ENCODE peak calls at places on chromosomes 13 and 19, in six cellular contexts. One of them, this sample, is unnamed.

GRCh38 chr13:40635315-40635995 is 31.0 kb downstream of the FOXO1 start:
- DNase-seq in ACHN: no peak
- DNase-seq in T-helper 9 cell: no peak
- DNase-seq in activated T-cell treated with anti-CD3 and anti-CD28 coated beads for 48 hours: no peak
- DNase-seq in effector memory CD4-positive, alpha-beta T cell: no peak
- DNase-seq in HFFc6: no peak
- DNase-seq in this sample: no peak

GRCh38 chr19:45885556-45886426 is at the start of gene IRF2BP1:
- DNase-seq in ACHN: peak
- DNase-seq in T-helper 9 cell: peak
- DNase-seq in activated T-cell treated with anti-CD3 and anti-CD28 coated beads for 48 hours: peak
- DNase-seq in effector memory CD4-positive, alpha-beta T cell: peak
- DNase-seq in HFFc6: peak
- DNase-seq in this sample: peak

GRCh38 chr13:30422056-30422914 is at the start of gene UBE2L5:
- DNase-seq in ACHN: peak
- DNase-seq in T-helper 9 cell: peak
- DNase-seq in activated T-cell treated with anti-CD3 and anti-CD28 coated beads for 48 hours: peak
- DNase-seq in effector memory CD4-positive, alpha-beta T cell: peak
- DNase-seq in HFFc6: peak
- DNase-seq in this sample: peak

GRCh38 chr19:47274891-47275865 is 493 bp downstream of the INAFM1 start:
- DNase-seq in ACHN: no peak
- DNase-seq in T-helper 9 cell: no peak
- DNase-seq in activated T-cell treated with anti-CD3 and anti-CD28 coated beads for 48 hours: no peak
- DNase-seq in effector memory CD4-positive, alpha-beta T cell: no peak
- DNase-seq in HFFc6: no peak
- DNase-seq in this sample: peak

GRCh38 chr13:60162096-60162495 is 1.6 kb downstream of the DIAPH3 start:
- DNase-seq in ACHN: peak
- DNase-seq in T-helper 9 cell: no peak
- DNase-seq in activated T-cell treated with anti-CD3 and anti-CD28 coated beads for 48 hours: no peak
- DNase-seq in effector memory CD4-positive, alpha-beta T cell: no peak
- DNase-seq in HFFc6: no peak
- DNase-seq in this sample: no peak

GRCh38 chr19:50626011-50626410 is 13.7 kb downstream of the SYT3 start:
- DNase-seq in ACHN: no peak
- DNase-seq in T-helper 9 cell: no peak
- DNase-seq in activated T-cell treated with anti-CD3 and anti-CD28 coated beads for 48 hours: no peak
- DNase-seq in effector memory CD4-positive, alpha-beta T cell: no peak
- DNase-seq in HFFc6: no peak
- DNase-seq in this sample: no peak

GRCh38 chr13:39347926-39348901 is 254.8 kb downstream of the LHFPL6 start:
- DNase-seq in ACHN: no peak
- DNase-seq in T-helper 9 cell: no peak
- DNase-seq in activated T-cell treated with anti-CD3 and anti-CD28 coated beads for 48 hours: no peak
- DNase-seq in effector memory CD4-positive, alpha-beta T cell: no peak
- DNase-seq in HFFc6: no peak
- DNase-seq in this sample: no peak

GRCh38 chr19:15740785-15741184 is 3.0 kb downstream of the OR10H3 start:
- DNase-seq in ACHN: no peak
- DNase-seq in T-helper 9 cell: no peak
- DNase-seq in activated T-cell treated with anti-CD3 and anti-CD28 coated beads for 48 hours: no peak
- DNase-seq in effector memory CD4-positive, alpha-beta T cell: no peak
- DNase-seq in HFFc6: no peak
- DNase-seq in this sample: no peak

GRCh38 chr13:99275093-99275469 is 16.9 kb upstream of the GPR18 start:
- DNase-seq in ACHN: peak
- DNase-seq in T-helper 9 cell: no peak
- DNase-seq in activated T-cell treated with anti-CD3 and anti-CD28 coated beads for 48 hours: no peak
- DNase-seq in effector memory CD4-positive, alpha-beta T cell: peak
- DNase-seq in HFFc6: peak
- DNase-seq in this sample: no peak

GRCh38 chr19:42176649-42176989 is 40.9 kb downstream of the DEDD2 start:
- DNase-seq in ACHN: no peak
- DNase-seq in T-helper 9 cell: no peak
- DNase-seq in activated T-cell treated with anti-CD3 and anti-CD28 coated beads for 48 hours: no peak
- DNase-seq in effector memory CD4-positive, alpha-beta T cell: no peak
- DNase-seq in HFFc6: no peak
- DNase-seq in this sample: no peak

GRCh38 chr19:42423462-42424344 is 3.5 kb downstream of the LIPE start:
- DNase-seq in ACHN: peak
- DNase-seq in T-helper 9 cell: peak
- DNase-seq in activated T-cell treated with anti-CD3 and anti-CD28 coated beads for 48 hours: peak
- DNase-seq in effector memory CD4-positive, alpha-beta T cell: peak
- DNase-seq in HFFc6: peak
- DNase-seq in this sample: peak

GRCh38 chr19:50480281-50481111 is 3.8 kb upstream of the GARIN5A start:
- DNase-seq in ACHN: no peak
- DNase-seq in T-helper 9 cell: no peak
- DNase-seq in activated T-cell treated with anti-CD3 and anti-CD28 coated beads for 48 hours: no peak
- DNase-seq in effector memory CD4-positive, alpha-beta T cell: no peak
- DNase-seq in HFFc6: no peak
- DNase-seq in this sample: no peak

GRCh38 chr19:46727036-46727501 is 10.2 kb upstream of the PRKD2 start:
- DNase-seq in ACHN: no peak
- DNase-seq in T-helper 9 cell: no peak
- DNase-seq in activated T-cell treated with anti-CD3 and anti-CD28 coated beads for 48 hours: no peak
- DNase-seq in effector memory CD4-positive, alpha-beta T cell: no peak
- DNase-seq in HFFc6: no peak
- DNase-seq in this sample: no peak

GRCh38 chr19:47762151-47762550 is 16.4 kb upstream of the SELENOW start:
- DNase-seq in ACHN: no peak
- DNase-seq in T-helper 9 cell: no peak
- DNase-seq in activated T-cell treated with anti-CD3 and anti-CD28 coated beads for 48 hours: no peak
- DNase-seq in effector memory CD4-positive, alpha-beta T cell: no peak
- DNase-seq in HFFc6: no peak
- DNase-seq in this sample: no peak

GRCh38 chr13:48505597-48506091 is 27.2 kb downstream of the RCBTB2 start:
- DNase-seq in ACHN: no peak
- DNase-seq in T-helper 9 cell: peak
- DNase-seq in activated T-cell treated with anti-CD3 and anti-CD28 coated beads for 48 hours: peak
- DNase-seq in effector memory CD4-positive, alpha-beta T cell: no peak
- DNase-seq in HFFc6: peak
- DNase-seq in this sample: no peak

GRCh38 chr19:38733493-38734175 is 10.6 kb downstream of the CAPN12 start:
- DNase-seq in ACHN: no peak
- DNase-seq in T-helper 9 cell: no peak
- DNase-seq in activated T-cell treated with anti-CD3 and anti-CD28 coated beads for 48 hours: no peak
- DNase-seq in effector memory CD4-positive, alpha-beta T cell: no peak
- DNase-seq in HFFc6: no peak
- DNase-seq in this sample: no peak

GRCh38 chr13:105346141-105346766 is 1189.2 kb downstream of the EFNB2 start:
- DNase-seq in ACHN: peak
- DNase-seq in T-helper 9 cell: no peak
- DNase-seq in activated T-cell treated with anti-CD3 and anti-CD28 coated beads for 48 hours: no peak
- DNase-seq in effector memory CD4-positive, alpha-beta T cell: no peak
- DNase-seq in HFFc6: peak
- DNase-seq in this sample: no peak

GRCh38 chr19:54918499-54918898 is 12.6 kb downstream of the NCR1 start:
- DNase-seq in ACHN: no peak
- DNase-seq in T-helper 9 cell: no peak
- DNase-seq in activated T-cell treated with anti-CD3 and anti-CD28 coated beads for 48 hours: no peak
- DNase-seq in effector memory CD4-positive, alpha-beta T cell: no peak
- DNase-seq in HFFc6: no peak
- DNase-seq in this sample: no peak

GRCh38 chr19:38233740-38234251 is 9.8 kb upstream of the DPF1 start:
- DNase-seq in ACHN: peak
- DNase-seq in T-helper 9 cell: peak
- DNase-seq in activated T-cell treated with anti-CD3 and anti-CD28 coated beads for 48 hours: peak
- DNase-seq in effector memory CD4-positive, alpha-beta T cell: peak
- DNase-seq in HFFc6: peak
- DNase-seq in this sample: peak

GRCh38 chr19:45786533-45786894 is 4.2 kb upstream of the DMPK start:
- DNase-seq in ACHN: no peak
- DNase-seq in T-helper 9 cell: no peak
- DNase-seq in activated T-cell treated with anti-CD3 and anti-CD28 coated beads for 48 hours: no peak
- DNase-seq in effector memory CD4-positive, alpha-beta T cell: no peak
- DNase-seq in HFFc6: no peak
- DNase-seq in this sample: no peak

GRCh38 chr13:67184247-67184646 is 45.9 kb downstream of the PCDH9 start:
- DNase-seq in ACHN: no peak
- DNase-seq in T-helper 9 cell: no peak
- DNase-seq in activated T-cell treated with anti-CD3 and anti-CD28 coated beads for 48 hours: no peak
- DNase-seq in effector memory CD4-positive, alpha-beta T cell: no peak
- DNase-seq in HFFc6: no peak
- DNase-seq in this sample: no peak

GRCh38 chr19:32174386-32175113 is 170.9 kb upstream of the ZNF507 start:
- DNase-seq in ACHN: no peak
- DNase-seq in T-helper 9 cell: no peak
- DNase-seq in activated T-cell treated with anti-CD3 and anti-CD28 coated beads for 48 hours: no peak
- DNase-seq in effector memory CD4-positive, alpha-beta T cell: no peak
- DNase-seq in HFFc6: no peak
- DNase-seq in this sample: no peak

GRCh38 chr13:20826810-20827560 is 53.2 kb upstream of the EEF1AKMT1 start:
- DNase-seq in ACHN: no peak
- DNase-seq in T-helper 9 cell: no peak
- DNase-seq in activated T-cell treated with anti-CD3 and anti-CD28 coated beads for 48 hours: no peak
- DNase-seq in effector memory CD4-positive, alpha-beta T cell: no peak
- DNase-seq in HFFc6: peak
- DNase-seq in this sample: no peak

GRCh38 chr13:113430378-113431110 is 22.7 kb downstream of the ADPRHL1 start:
- DNase-seq in ACHN: no peak
- DNase-seq in T-helper 9 cell: no peak
- DNase-seq in activated T-cell treated with anti-CD3 and anti-CD28 coated beads for 48 hours: no peak
- DNase-seq in effector memory CD4-positive, alpha-beta T cell: no peak
- DNase-seq in HFFc6: no peak
- DNase-seq in this sample: no peak

GRCh38 chr19:2426661-2427322 is 594 bp downstream of the TIMM13 start:
- DNase-seq in ACHN: peak
- DNase-seq in T-helper 9 cell: no peak
- DNase-seq in activated T-cell treated with anti-CD3 and anti-CD28 coated beads for 48 hours: peak
- DNase-seq in effector memory CD4-positive, alpha-beta T cell: peak
- DNase-seq in HFFc6: no peak
- DNase-seq in this sample: peak

GRCh38 chr13:19345916-19346422 is 164.3 kb upstream of the TUBA3C start:
- DNase-seq in ACHN: no peak
- DNase-seq in T-helper 9 cell: no peak
- DNase-seq in activated T-cell treated with anti-CD3 and anti-CD28 coated beads for 48 hours: no peak
- DNase-seq in effector memory CD4-positive, alpha-beta T cell: no peak
- DNase-seq in HFFc6: no peak
- DNase-seq in this sample: no peak

GRCh38 chr19:8221161-8221560 is 12.0 kb downstream of the CERS4 start:
- DNase-seq in ACHN: no peak
- DNase-seq in T-helper 9 cell: no peak
- DNase-seq in activated T-cell treated with anti-CD3 and anti-CD28 coated beads for 48 hours: no peak
- DNase-seq in effector memory CD4-positive, alpha-beta T cell: no peak
- DNase-seq in HFFc6: no peak
- DNase-seq in this sample: no peak

GRCh38 chr13:93727301-93728141 is 500.9 kb downstream of the GPC6 start:
- DNase-seq in ACHN: no peak
- DNase-seq in T-helper 9 cell: no peak
- DNase-seq in activated T-cell treated with anti-CD3 and anti-CD28 coated beads for 48 hours: no peak
- DNase-seq in effector memory CD4-positive, alpha-beta T cell: no peak
- DNase-seq in HFFc6: peak
- DNase-seq in this sample: no peak